ENCODE peak calls at places on chromosomes 7 and 10, in seven cellular contexts. K is NB4; A is SJSA1; N is activated T-cell treated with anti-CD3 and anti-CD28 coated beads, Interleukin-2, amount 50 U/mL, for 1 hour; H is stimulated activated CD4-positive, alpha-beta T cell treated with anti-CD3 and anti-CD28 coated beads, Interleukin-15, amount 100 ng/mL, for 1 hour; T is activated CD4-positive, alpha-beta T cell treated with anti-CD3 and anti-CD28 coated beads, Interleukin-2, amount 50 U/mL, for 1 hour; Z is AG09309. Q is an unnamed sample.

GRCh38 chr10:75016290-75016689 is 95.2 kb upstream of the SAMD8 start:
- DNase-seq in K (peak), A (no peak), N (no peak), H (no peak), T (no peak), Z (no peak), Q (no peak)

GRCh38 chr7:156747718-156748117 is 107.1 kb downstream of the RNF32 start:
- DNase-seq in K (no peak), A (no peak), N (no peak), H (no peak), T (no peak), Z (no peak), Q (no peak)

GRCh38 chr7:1368682-1369571 is 90.3 kb downstream of the MICALL2 start:
- DNase-seq in K (peak), A (peak), N (peak), H (no peak), T (peak), Z (no peak), Q (peak)

GRCh38 chr10:124181656-124182055 is 88.3 kb upstream of the CHST15 start:
- DNase-seq in K (no peak), A (no peak), N (no peak), H (no peak), T (no peak), Z (no peak), Q (no peak)

GRCh38 chr10:97498841-97499560 is at the start of gene UBTD1:
- DNase-seq in K (peak), A (no peak), N (peak), H (no peak), T (peak), Z (no peak), Q (no peak)

GRCh38 chr7:129464194-129464593 is 30.0 kb downstream of the STRIP2 start:
- DNase-seq in K (no peak), A (no peak), N (no peak), H (no peak), T (no peak), Z (no peak), Q (no peak)

GRCh38 chr7:3668743-3669142 is 367.7 kb downstream of the SDK1 start:
- DNase-seq in K (no peak), A (no peak), N (no peak), H (no peak), T (no peak), Z (no peak), Q (no peak)

GRCh38 chr10:63464402-63465292 is 1.1 kb downstream of the JMJD1C start:
- DNase-seq in K (no peak), A (no peak), N (no peak), H (no peak), T (no peak), Z (no peak), Q (no peak)

GRCh38 chr7:76232698-76233097 is 31.0 kb downstream of the SRRM3 start:
- DNase-seq in K (peak), A (no peak), N (no peak), H (no peak), T (no peak), Z (no peak), Q (no peak)

GRCh38 chr10:69951658-69952057 is 101.0 kb upstream of the MACROH2A2 start:
- DNase-seq in K (no peak), A (no peak), N (no peak), H (no peak), T (no peak), Z (no peak), Q (no peak)

GRCh38 chr7:123871998-123872867 is 27.3 kb downstream of the HYAL4 start:
- DNase-seq in K (peak), A (peak), N (no peak), H (no peak), T (peak), Z (peak), Q (no peak)

GRCh38 chr10:6213257-6213905 is 10.6 kb downstream of the PFKFB3 start:
- DNase-seq in K (no peak), A (no peak), N (peak), H (no peak), T (no peak), Z (no peak), Q (no peak)

GRCh38 chr7:1531263-1531978 is 919 bp downstream of the MAFK start:
- DNase-seq in K (peak), A (peak), N (peak), H (no peak), T (peak), Z (no peak), Q (no peak)

GRCh38 chr10:129692695-129693094 is 225.7 kb downstream of the MGMT start:
- DNase-seq in K (no peak), A (no peak), N (no peak), H (no peak), T (no peak), Z (no peak), Q (no peak)

GRCh38 chr7:22488643-22489462 is 11.1 kb downstream of the STEAP1B start:
- DNase-seq in K (peak), A (peak), N (peak), H (no peak), T (peak), Z (no peak), Q (peak)

GRCh38 chr10:133347636-133348517 is 704 bp downstream of the PRAP1 start:
- DNase-seq in K (no peak), A (no peak), N (no peak), H (no peak), T (no peak), Z (no peak), Q (no peak)

GRCh38 chr7:11298220-11298619 is 324.5 kb downstream of the PHF14 start:
- DNase-seq in K (peak), A (no peak), N (no peak), H (no peak), T (no peak), Z (no peak), Q (no peak)

GRCh38 chr10:82394122-82394521 is 519.1 kb downstream of the NRG3 start:
- DNase-seq in K (no peak), A (no peak), N (no peak), H (no peak), T (no peak), Z (no peak), Q (no peak)

GRCh38 chr10:132518572-132519381 is 18.8 kb upstream of the INPP5A start:
- DNase-seq in K (no peak), A (no peak), N (no peak), H (no peak), T (no peak), Z (no peak), Q (no peak)

GRCh38 chr7:87507446-87507845 is 32.0 kb upstream of the ABCB4 start:
- DNase-seq in K (no peak), A (no peak), N (no peak), H (no peak), T (no peak), Z (no peak), Q (no peak)

Q was measured in CMK.